ENCODE peak calls at places on chromosomes 16 and 17, in four cellular contexts. One of them, this sample, is unnamed.

GRCh38 chr16:70151941-70152509 is 21.6 kb upstream of the CLEC18C start:
- DNase-seq in mucosa of gallbladder: no peak
- DNase-seq in fibroblast of pulmonary artery: no peak
- DNase-seq in AG04450: no peak
- DNase-seq in this sample: no peak

GRCh38 chr17:3963214-3964201 is 729 bp downstream of the ATP2A3 start:
- DNase-seq in mucosa of gallbladder: peak; percentile 19
- DNase-seq in fibroblast of pulmonary artery: no peak
- DNase-seq in AG04450: no peak
- DNase-seq in this sample: no peak

GRCh38 chr17:1933875-1934715 is 91.0 kb downstream of the RTN4RL1 start:
- DNase-seq in mucosa of gallbladder: no peak
- DNase-seq in fibroblast of pulmonary artery: no peak
- DNase-seq in AG04450: no peak
- DNase-seq in this sample: no peak

GRCh38 chr16:46801428-46802049 is 29.4 kb downstream of the C16orf87 start:
- DNase-seq in mucosa of gallbladder: no peak
- DNase-seq in fibroblast of pulmonary artery: peak; percentile 46
- DNase-seq in AG04450: no peak
- DNase-seq in this sample: no peak

GRCh38 chr17:72587773-72588511 is 467.1 kb downstream of the SOX9 start:
- DNase-seq in mucosa of gallbladder: no peak
- DNase-seq in fibroblast of pulmonary artery: peak; percentile 43
- DNase-seq in AG04450: no peak
- DNase-seq in this sample: no peak

GRCh38 chr16:84177740-84178070 is 9.2 kb downstream of the TAF1C start:
- DNase-seq in mucosa of gallbladder: no peak
- DNase-seq in fibroblast of pulmonary artery: peak; percentile 38
- DNase-seq in AG04450: peak; percentile 23
- DNase-seq in this sample: no peak

GRCh38 chr16:280005-280421 is 378 bp upstream of the ARHGDIG start:
- DNase-seq in mucosa of gallbladder: no peak
- DNase-seq in fibroblast of pulmonary artery: no peak
- DNase-seq in AG04450: no peak
- DNase-seq in this sample: peak; percentile 37

GRCh38 chr16:67254809-67255552 is 6.2 kb downstream of the SLC9A5 start:
- DNase-seq in mucosa of gallbladder: no peak
- DNase-seq in fibroblast of pulmonary artery: no peak
- DNase-seq in AG04450: no peak
- DNase-seq in this sample: no peak

GRCh38 chr16:82061861-82062525 is 26.9 kb downstream of the HSD17B2 start:
- DNase-seq in mucosa of gallbladder: no peak
- DNase-seq in fibroblast of pulmonary artery: peak; percentile 37
- DNase-seq in AG04450: no peak
- DNase-seq in this sample: no peak

GRCh38 chr17:62740066-62740465 is 68.0 kb downstream of the MARCHF10 start:
- DNase-seq in mucosa of gallbladder: no peak
- DNase-seq in fibroblast of pulmonary artery: no peak
- DNase-seq in AG04450: no peak
- DNase-seq in this sample: no peak

GRCh38 chr16:71645450-71645849 is 19.5 kb downstream of the MARVELD3 start:
- DNase-seq in mucosa of gallbladder: no peak
- DNase-seq in fibroblast of pulmonary artery: peak; percentile 40
- DNase-seq in AG04450: no peak
- DNase-seq in this sample: peak; percentile 29

GRCh38 chr16:89363621-89364393 is 126.6 kb downstream of the ANKRD11 start:
- DNase-seq in mucosa of gallbladder: no peak
- DNase-seq in fibroblast of pulmonary artery: peak; percentile 81
- DNase-seq in AG04450: no peak
- DNase-seq in this sample: no peak

GRCh38 chr17:56499799-56500388 is 93.6 kb upstream of the NOG start:
- DNase-seq in mucosa of gallbladder: no peak
- DNase-seq in fibroblast of pulmonary artery: peak; percentile 25
- DNase-seq in AG04450: no peak
- DNase-seq in this sample: peak; percentile 18

GRCh38 chr16:71927383-71927782 is 32.1 kb downstream of the IST1 start:
- DNase-seq in mucosa of gallbladder: peak; percentile 58
- DNase-seq in fibroblast of pulmonary artery: peak; percentile 93
- DNase-seq in AG04450: peak; percentile 63
- DNase-seq in this sample: peak; percentile 56

GRCh38 chr17:42579794-42580551 is 2.4 kb upstream of the PSMC3IP start:
- DNase-seq in mucosa of gallbladder: no peak
- DNase-seq in fibroblast of pulmonary artery: no peak
- DNase-seq in AG04450: no peak
- DNase-seq in this sample: no peak

GRCh38 chr16:27402964-27403600 is 1.1 kb downstream of the IL21R start:
- DNase-seq in mucosa of gallbladder: no peak
- DNase-seq in fibroblast of pulmonary artery: no peak
- DNase-seq in AG04450: no peak
- DNase-seq in this sample: no peak

GRCh38 chr17:57035971-57036481 is 49.0 kb upstream of the AKAP1 start:
- DNase-seq in mucosa of gallbladder: peak; percentile 70
- DNase-seq in fibroblast of pulmonary artery: no peak
- DNase-seq in AG04450: no peak
- DNase-seq in this sample: no peak

GRCh38 chr16:85046957-85047866 is 19.6 kb downstream of the KIAA0513 start:
- DNase-seq in mucosa of gallbladder: no peak
- DNase-seq in fibroblast of pulmonary artery: peak; percentile 22
- DNase-seq in AG04450: no peak
- DNase-seq in this sample: no peak

GRCh38 chr16:1196494-1196893 is 28.6 kb downstream of the TPSG1 start:
- DNase-seq in mucosa of gallbladder: no peak
- DNase-seq in fibroblast of pulmonary artery: no peak
- DNase-seq in AG04450: no peak
- DNase-seq in this sample: no peak

GRCh38 chr17:76075364-76076099 is 951 bp downstream of the GALR2 start:
- DNase-seq in mucosa of gallbladder: no peak
- DNase-seq in fibroblast of pulmonary artery: no peak
- DNase-seq in AG04450: no peak
- DNase-seq in this sample: no peak

GRCh38 chr17:9140550-9141422 is 119.5 kb downstream of the NTN1 start:
- DNase-seq in mucosa of gallbladder: no peak
- DNase-seq in fibroblast of pulmonary artery: no peak
- DNase-seq in AG04450: no peak
- DNase-seq in this sample: no peak

GRCh38 chr17:80874866-80875445 is 116.7 kb upstream of the CHMP6 start:
- DNase-seq in mucosa of gallbladder: no peak
- DNase-seq in fibroblast of pulmonary artery: no peak
- DNase-seq in AG04450: no peak
- DNase-seq in this sample: no peak

GRCh38 chr16:22264786-22265185 is 32.4 kb upstream of the POLR3E start:
- DNase-seq in mucosa of gallbladder: no peak
- DNase-seq in fibroblast of pulmonary artery: no peak
- DNase-seq in AG04450: no peak
- DNase-seq in this sample: peak; percentile 64

GRCh38 chr16:80280557-80280956 is 260.2 kb upstream of the DYNLRB2 start:
- DNase-seq in mucosa of gallbladder: no peak
- DNase-seq in fibroblast of pulmonary artery: no peak
- DNase-seq in AG04450: no peak
- DNase-seq in this sample: no peak

GRCh38 chr17:37062036-37062435 is 113.3 kb downstream of the AATF start:
- DNase-seq in mucosa of gallbladder: no peak
- DNase-seq in fibroblast of pulmonary artery: no peak
- DNase-seq in AG04450: no peak
- DNase-seq in this sample: no peak

This sample was measured in BE2C.